ENCODE peak calls at places on chromosome 9, in five cellular contexts. T is central memory CD8-positive, alpha-beta T cell; K is sciatic nerve; P is A172; B is mesendoderm. F is an unnamed sample.

GRCh38 chr9:71005456-71005855 is 116.0 kb downstream of the TRPM3 start:
- DNase-seq in T (no peak), K (no peak), P (no peak), B (no peak), F (no peak)

GRCh38 chr9:16236326-16236725 is 634.1 kb downstream of the BNC2 start:
- DNase-seq in T (no peak), K (no peak), P (no peak), B (no peak), F (no peak)

GRCh38 chr9:106613250-106613737 is 249.7 kb upstream of the ZNF462 start:
- DNase-seq in T (no peak), K (no peak), P (no peak), B (no peak), F (no peak)

GRCh38 chr9:16247188-16247875 is 623.1 kb downstream of the BNC2 start:
- DNase-seq in T (no peak), K (no peak), P (peak), B (no peak), F (no peak)

GRCh38 chr9:109475526-109475925 is 22.6 kb downstream of the PTPN3 start:
- DNase-seq in T (no peak), K (no peak), P (no peak), B (no peak), F (no peak)

GRCh38 chr9:3032898-3033297 is 189.0 kb upstream of the PUM3 start:
- DNase-seq in T (no peak), K (no peak), P (no peak), B (no peak), F (no peak)

GRCh38 chr9:33498387-33498786 is 24.7 kb upstream of the NOL6 start:
- DNase-seq in T (no peak), K (no peak), P (peak), B (no peak), F (no peak)

GRCh38 chr9:33130501-33130900 is 36.6 kb downstream of the B4GALT1 start:
- DNase-seq in T (no peak), K (no peak), P (peak), B (no peak), F (no peak)

GRCh38 chr9:1871486-1872181 is 143.5 kb upstream of the SMARCA2 start:
- DNase-seq in T (no peak), K (no peak), P (no peak), B (peak), F (no peak)

GRCh38 chr9:16001856-16002255 is 449.0 kb downstream of the CCDC171 start:
- DNase-seq in T (no peak), K (no peak), P (peak), B (no peak), F (no peak)

GRCh38 chr9:135490166-135490870 is 10.2 kb upstream of the MRPS2 start:
- DNase-seq in T (no peak), K (no peak), P (no peak), B (no peak), F (no peak)

GRCh38 chr9:27086818-27087680 is 22.0 kb upstream of the TEK start:
- DNase-seq in T (no peak), K (no peak), P (peak), B (no peak), F (no peak)

GRCh38 chr9:114271556-114272510 is 51.1 kb upstream of the ORM1 start:
- DNase-seq in T (no peak), K (no peak), P (no peak), B (peak), F (no peak)

GRCh38 chr9:95167998-95168397 is 149.5 kb downstream of the FANCC start:
- DNase-seq in T (peak), K (no peak), P (peak), B (peak), F (peak)

GRCh38 chr9:6149315-6149714 is 66.3 kb upstream of the IL33 start:
- DNase-seq in T (no peak), K (no peak), P (no peak), B (no peak), F (no peak)

GRCh38 chr9:35919212-35920003 is 10.1 kb downstream of the SPAAR start:
- DNase-seq in T (no peak), K (no peak), P (no peak), B (no peak), F (no peak)

GRCh38 chr9:121609845-121610637 is 41.4 kb upstream of the DAB2IP start:
- DNase-seq in T (no peak), K (no peak), P (peak), B (peak), F (no peak)

GRCh38 chr9:21933865-21934264 is 60.3 kb downstream of the CDKN2A start:
- DNase-seq in T (no peak), K (no peak), P (no peak), B (no peak), F (no peak)